ENCODE peak calls at places on chromosomes 13 and 19, in four cellular contexts. D is lower lobe of right lung, A is body of pancreas, F is Peyer's patch. O is an unnamed sample.
A peak's percentile ranks its signal among the peaks of the same experiment; 100 is the strongest.

GRCh38 chr19:51503428-51503827 is 1.8 kb upstream of the SIGLEC12 start:
- DNase-seq in D (no peak), A (peak; percentile 14), F (no peak), O (no peak)

GRCh38 chr19:7512400-7512851 is 3.5 kb upstream of the ZNF358 start:
- DNase-seq in D (no peak), A (no peak), F (no peak), O (no peak)

GRCh38 chr13:36341718-36342117 is 4.5 kb downstream of the SPART start:
- DNase-seq in D (no peak), A (no peak), F (no peak), O (no peak)

GRCh38 chr13:21476893-21477472 is 17.9 kb upstream of the ZDHHC20 start:
- DNase-seq in D (peak; percentile 87), A (peak; percentile 88), F (peak; percentile 77), O (peak; percentile 87)

GRCh38 chr19:15669440-15669839 is 3.4 kb upstream of the CYP4F12 start:
- DNase-seq in D (no peak), A (no peak), F (no peak), O (no peak)

GRCh38 chr13:109764045-109764444 is 22.3 kb downstream of the IRS2 start:
- DNase-seq in D (no peak), A (no peak), F (no peak), O (no peak)

GRCh38 chr13:99307247-99307646 is at the start of gene GPR183:
- DNase-seq in D (no peak), A (peak; percentile 37), F (peak; percentile 42), O (no peak)

GRCh38 chr13:89749888-89750287 is 1597.6 kb upstream of the MIR17HG start:
- DNase-seq in D (no peak), A (no peak), F (no peak), O (no peak)

GRCh38 chr13:44870456-44870929 is 118.8 kb downstream of the NUFIP1 start:
- DNase-seq in D (peak; percentile 78), A (peak; percentile 99), F (no peak), O (peak; percentile 68)

GRCh38 chr13:38872693-38873092 is 117.9 kb downstream of the STOML3 start:
- DNase-seq in D (peak; percentile 47), A (peak; percentile 32), F (no peak), O (peak; percentile 11)

GRCh38 chr13:26327905-26328304 is 74.0 kb downstream of the CDK8 start:
- DNase-seq in D (no peak), A (no peak), F (no peak), O (no peak)

GRCh38 chr13:35979378-35979911 is 151.7 kb downstream of the DCLK1 start:
- DNase-seq in D (no peak), A (peak; percentile 70), F (peak; percentile 33), O (peak; percentile 45)

GRCh38 chr13:27927444-27928352 is 7.9 kb downstream of the PDX1 start:
- DNase-seq in D (no peak), A (no peak), F (no peak), O (no peak)

GRCh38 chr19:18848860-18849661 is 17.3 kb downstream of the UPF1 start:
- DNase-seq in D (peak; percentile 81), A (peak; percentile 78), F (peak; percentile 57), O (peak; percentile 49)

GRCh38 chr13:19345158-19345557 is 163.5 kb upstream of the TUBA3C start:
- DNase-seq in D (no peak), A (no peak), F (no peak), O (no peak)

GRCh38 chr19:19554074-19555023 is 16.3 kb downstream of the CILP2 start:
- DNase-seq in D (peak; percentile 74), A (peak; percentile 23), F (peak; percentile 62), O (peak; percentile 62)

GRCh38 chr19:58559275-58560006 is 1.0 kb upstream of the UBE2M start:
- DNase-seq in D (peak; percentile 93), A (peak; percentile 94), F (peak; percentile 79), O (peak; percentile 92)

GRCh38 chr19:8342316-8342683 is 762 bp downstream of the KANK3 start:
- DNase-seq in D (no peak), A (no peak), F (no peak), O (no peak)

GRCh38 chr13:66312312-66313087 is 917.6 kb downstream of the PCDH9 start:
- DNase-seq in D (no peak), A (peak; percentile 47), F (no peak), O (peak; percentile 44)

GRCh38 chr13:33224686-33225085 is 60.9 kb downstream of the STARD13 start:
- DNase-seq in D (no peak), A (no peak), F (no peak), O (no peak)

GRCh38 chr19:50384685-50385535 is 763 bp downstream of the POLD1 start:
- DNase-seq in D (no peak), A (no peak), F (no peak), O (no peak)

GRCh38 chr19:51365211-51366049 is 758 bp downstream of the ETFB start:
- DNase-seq in D (no peak), A (peak; percentile 40), F (no peak), O (peak; percentile 45)

GRCh38 chr13:79749985-79750551 is 269.1 kb downstream of the NDFIP2 start:
- DNase-seq in D (peak; percentile 63), A (peak; percentile 71), F (peak; percentile 17), O (peak; percentile 34)

GRCh38 chr13:109569938-109570711 is 216.3 kb downstream of the IRS2 start:
- DNase-seq in D (no peak), A (no peak), F (no peak), O (no peak)

GRCh38 chr19:31350693-31351211 is 1.5 kb upstream of the TSHZ3 start:
- DNase-seq in D (peak; percentile 59), A (peak; percentile 46), F (no peak), O (peak; percentile 41)

GRCh38 chr13:113960276-113960948 is 13.5 kb downstream of the C13orf46 start:
- DNase-seq in D (no peak), A (no peak), F (no peak), O (no peak)

GRCh38 chr19:27657271-27658051 is 1555.5 kb downstream of the UQCRFS1 start:
- DNase-seq in D (no peak), A (no peak), F (no peak), O (no peak)

GRCh38 chr19:19098084-19098702 is 34.4 kb downstream of the SLC25A42 start:
- DNase-seq in D (no peak), A (no peak), F (no peak), O (no peak)

GRCh38 chr13:41064493-41064892 is 3.2 kb downstream of the WBP4 start:
- DNase-seq in D (no peak), A (no peak), F (no peak), O (no peak)

GRCh38 chr19:45782820-45783785 is 813 bp upstream of the DMPK start:
- DNase-seq in D (no peak), A (no peak), F (no peak), O (peak; percentile 52)

GRCh38 chr13:103299079-103299478 is 232.9 kb upstream of the SLC10A2 start:
- DNase-seq in D (no peak), A (no peak), F (no peak), O (peak; percentile 60)

GRCh38 chr13:48661112-48661511 is 7.4 kb downstream of the CYSLTR2 start:
- DNase-seq in D (no peak), A (no peak), F (no peak), O (no peak)

GRCh38 chr13:99484405-99484981 is 16.8 kb upstream of the TM9SF2 start:
- DNase-seq in D (no peak), A (no peak), F (no peak), O (no peak)

GRCh38 chr13:38763446-38764381 is 76.8 kb downstream of the FREM2 start:
- DNase-seq in D (no peak), A (peak; percentile 47), F (no peak), O (no peak)

GRCh38 chr19:40982594-40983101 is 8.4 kb upstream of the CYP2B6 start:
- DNase-seq in D (no peak), A (no peak), F (no peak), O (no peak)

DNA sequence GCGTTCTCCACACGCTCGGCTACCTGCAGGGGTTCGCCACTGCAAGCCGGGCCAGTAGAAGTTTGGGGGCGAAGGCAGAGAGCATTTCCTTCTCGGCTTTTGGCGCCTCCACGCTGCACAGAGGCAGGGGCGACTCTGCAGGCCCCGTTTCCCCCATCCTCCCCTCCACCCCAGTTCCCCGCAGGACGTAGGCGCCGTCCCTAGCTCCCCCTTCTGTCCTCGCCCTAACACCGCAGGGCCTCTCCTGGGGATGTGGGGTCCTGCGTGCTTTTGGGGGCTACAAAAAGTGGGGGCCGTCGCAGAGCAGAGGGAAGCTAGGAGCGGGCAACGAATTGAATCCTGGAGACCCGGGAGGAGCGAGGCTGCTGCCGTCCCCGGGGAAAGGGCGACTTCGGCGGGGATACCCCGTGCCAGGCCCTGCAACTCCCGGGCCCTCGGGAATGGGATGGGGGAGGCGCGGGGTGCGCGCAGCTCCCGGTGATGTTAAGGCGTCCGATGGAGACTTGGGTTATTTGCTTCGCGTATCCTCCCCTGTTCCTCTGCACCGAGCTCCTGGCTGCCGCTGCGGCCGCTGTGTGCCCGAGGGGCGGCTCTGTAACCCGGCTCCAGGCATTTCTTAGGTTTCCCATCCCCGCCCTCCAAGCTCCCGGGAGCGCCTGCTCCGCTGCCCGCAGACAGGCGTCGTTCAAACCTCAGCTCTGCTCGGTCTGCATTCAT is 255.9 kb upstream of the SOX21 start:
- DNase-seq in D (no peak), A (no peak), F (no peak), O (no peak)
- H3K27me3 ChIP-seq in D (peaks cover 77% of the 10 kb centered on the region), A (peaks cover 11% of the 10 kb centered on the region), F (peaks cover 13% of the 10 kb centered on the region), O (peaks cover 80% of the 10 kb centered on the region)

GRCh38 chr19:13024958-13025653 is 29.8 kb downstream of the NFIX start:
- DNase-seq in D (peak; percentile 79), A (no peak), F (no peak), O (peak; percentile 50)
- H3K4me1 ChIP-seq in D (peaks cover 95% of the 10 kb centered on the region), A (peaks cover 64% of the 10 kb centered on the region), F (no peaks in the 10 kb centered on the region), O (peaks cover 70% of the 10 kb centered on the region)

GRCh38 chr19:17242431-17243208 is 3.1 kb downstream of the NR2F6 start:
- DNase-seq in D (no peak), A (no peak), F (no peak), O (no peak)
- TF ChIP-seq CTCF in D (no peak), A (no peak), F (no peak), O (no peak)

GRCh38 chr19:10293637-10294367 is 4.0 kb downstream of the ICAM5 start:
- DNase-seq in D (no peak), A (no peak), F (no peak), O (no peak)
- H3K27me3 ChIP-seq in D (peaks cover 58% of the 10 kb centered on the region), A (peaks cover 75% of the 10 kb centered on the region), F (peaks cover 62% of the 10 kb centered on the region), O (peaks cover 95% of the 10 kb centered on the region)

O was measured in transverse colon.